ENCODE peak calls at places on chromosomes 11 and 22, in seven cellular contexts. X, W, D, J, G, T and Z are unnamed samples.

GRCh38 chr11:35714882-35715612 is 52.5 kb downstream of the TRIM44 start:
- DNase-seq in W (no peak), X (peak; percentile 78), T (no peak), D (no peak), J (no peak), G (no peak), Z (no peak)

GRCh38 chr22:48796295-48797015 is 1031.2 kb downstream of the BRD1 start:
- DNase-seq in D (no peak), W (no peak), G (no peak), J (no peak), T (no peak), X (no peak), Z (no peak)

GRCh38 chr22:44530106-44530505 is 32.1 kb upstream of the RTL6 start:
- DNase-seq in W (no peak), J (no peak), D (no peak), T (no peak), G (no peak), X (peak; percentile 67), Z (no peak)

GRCh38 chr11:16512163-16512562 is 155.8 kb upstream of the SOX6 start:
- DNase-seq in X (no peak), T (no peak), D (no peak), J (no peak), G (no peak), W (no peak), Z (no peak)

GRCh38 chr11:42819126-42819525 is 492.7 kb upstream of the API5 start:
- DNase-seq in G (no peak), X (no peak), T (no peak), D (no peak), W (no peak), J (no peak), Z (no peak)

GRCh38 chr11:1453611-1454386 is 32.8 kb downstream of the MOB2 start:
- DNase-seq in G (peak; percentile 81), J (no peak), D (peak; percentile 72), T (no peak), X (peak; percentile 29), W (no peak), Z (peak; percentile 81)

GRCh38 chr11:47603295-47603694 is 9.1 kb upstream of the C1QTNF4 start:
- DNase-seq in G (no peak), X (peak; percentile 55), W (no peak), J (no peak), D (no peak), T (no peak), Z (no peak)

GRCh38 chr22:45320326-45320976 is 10.7 kb downstream of the FAM118A start:
- DNase-seq in X (peak; percentile 58), T (no peak), W (no peak), G (no peak), D (no peak), J (no peak), Z (no peak)

GRCh38 chr11:75369846-75370245 is 18.4 kb upstream of the ARRB1 start:
- DNase-seq in W (no peak), T (no peak), D (no peak), G (no peak), J (peak; percentile 48), X (no peak), Z (no peak)

GRCh38 chr11:2709429-2709828 is 9.6 kb upstream of the KCNQ1OT1 start:
- DNase-seq in T (no peak), G (no peak), J (peak; percentile 28), D (no peak), X (peak; percentile 26), W (no peak), Z (peak; percentile 28)

GRCh38 chr11:14251754-14252153 is 107.2 kb downstream of the RRAS2 start:
- DNase-seq in G (no peak), D (no peak), T (no peak), X (no peak), W (no peak), J (no peak), Z (no peak)

GRCh38 chr11:131688056-131688693 is 317.8 kb downstream of the NTM start:
- DNase-seq in W (peak; percentile 59), G (peak; percentile 63), T (peak; percentile 96), D (peak; percentile 42), X (peak; percentile 81), J (peak; percentile 26), Z (peak; percentile 50)

GRCh38 chr11:12868315-12869073 is 140.6 kb upstream of the RASSF10 start:
- DNase-seq in X (peak; percentile 66), J (no peak), D (no peak), W (no peak), G (peak; percentile 37), T (no peak), Z (no peak)

GRCh38 chr11:12864316-12865156 is 144.6 kb upstream of the RASSF10 start:
- DNase-seq in D (no peak), X (peak; percentile 46), T (peak; percentile 47), G (peak; percentile 7), W (no peak), J (peak; percentile 66), Z (no peak)

GRCh38 chr11:12871251-12871650 is 137.9 kb upstream of the RASSF10 start:
- DNase-seq in W (no peak), T (no peak), X (no peak), G (no peak), J (no peak), D (no peak), Z (no peak)

GRCh38 chr11:12865871-12866595 is 143.1 kb upstream of the RASSF10 start:
- DNase-seq in G (no peak), J (no peak), D (no peak), W (no peak), T (no peak), X (no peak), Z (no peak)

GRCh38 chr11:12867531-12867930 is 141.6 kb upstream of the RASSF10 start:
- DNase-seq in G (no peak), D (no peak), W (no peak), T (no peak), J (no peak), X (no peak), Z (no peak)
- H3K4me1 ChIP-seq in G (no peaks in the 10 kb centered on the region), D (peaks cover 3% of the 10 kb centered on the region), W (peaks cover 61% of the 10 kb centered on the region), T (peaks cover 56% of the 10 kb centered on the region), J (peaks cover 9% of the 10 kb centered on the region), X (peaks cover 41% of the 10 kb centered on the region), Z (peaks cover 4% of the 10 kb centered on the region)

DNA sequence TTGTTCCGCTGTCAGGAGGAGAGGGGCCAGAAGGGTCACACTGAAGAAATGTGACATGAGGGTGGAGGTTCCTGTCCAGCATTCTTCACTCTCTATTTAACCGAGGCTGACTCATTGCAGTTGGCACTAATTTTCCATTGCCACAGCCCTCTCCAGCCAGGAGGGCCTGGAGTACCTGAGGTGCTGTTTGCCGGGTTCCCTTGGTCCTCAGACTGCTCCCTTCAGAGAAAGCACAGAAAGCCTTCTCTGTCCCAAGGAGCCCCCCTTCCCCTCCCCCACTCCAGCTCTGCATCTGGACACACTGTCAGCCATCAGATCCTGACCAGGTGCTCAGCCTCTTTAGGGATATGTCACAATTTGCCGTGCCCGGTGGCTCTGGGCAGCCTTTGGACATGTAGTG is 3.1 kb upstream of the C11orf91 start:
- DNase-seq in X (peak; percentile 71), D (no peak), J (peak; percentile 46), G (no peak), T (no peak), W (no peak), Z (no peak)
- H3K4me1 ChIP-seq in X (peaks cover 73% of the 10 kb centered on the region), D (peaks cover 24% of the 10 kb centered on the region), J (peaks cover 65% of the 10 kb centered on the region), G (peaks cover 6% of the 10 kb centered on the region), T (peaks cover 13% of the 10 kb centered on the region), W (peaks cover 82% of the 10 kb centered on the region), Z (peaks cover 58% of the 10 kb centered on the region)

GRCh38 chr22:46594947-46595298 is 25.3 kb upstream of the GRAMD4 start:
- DNase-seq in J (no peak), X (no peak), W (no peak), G (no peak), D (no peak), T (no peak), Z (no peak)
- H3K4me1 ChIP-seq in J (peaks cover 33% of the 10 kb centered on the region), X (peaks cover 12% of the 10 kb centered on the region), W (no peaks in the 10 kb centered on the region), G (peaks cover 23% of the 10 kb centered on the region), D (peaks cover 12% of the 10 kb centered on the region), T (peaks cover 35% of the 10 kb centered on the region), Z (peaks cover 84% of the 10 kb centered on the region)

DNA sequence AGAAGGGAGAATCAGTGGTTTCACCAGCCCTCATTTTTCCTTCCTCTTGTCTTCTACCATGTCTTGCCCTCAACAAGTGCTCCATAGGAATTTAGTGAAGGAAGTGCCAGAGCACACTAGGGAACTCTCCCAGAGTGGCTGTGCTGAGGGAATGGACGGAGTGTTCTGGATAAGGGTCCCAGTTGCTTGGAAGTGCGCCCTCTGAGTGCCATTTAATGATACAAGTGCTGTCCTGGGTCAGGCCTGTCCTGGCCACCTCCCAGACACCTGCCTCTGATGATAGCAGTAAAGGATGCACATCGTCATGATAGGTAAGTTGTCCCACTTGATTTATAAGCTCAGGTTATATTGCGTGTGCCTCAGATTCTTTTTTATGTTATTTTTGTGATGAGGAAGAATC is 5.1 kb downstream of the PANX1 start:
- DNase-seq in X (no peak), D (no peak), W (no peak), G (no peak), T (no peak), J (no peak), Z (no peak)
- H3K4me1 ChIP-seq in X (peaks cover 62% of the 10 kb centered on the region), D (no peaks in the 10 kb centered on the region), W (peaks cover 56% of the 10 kb centered on the region), G (peaks cover 13% of the 10 kb centered on the region), T (peaks cover 50% of the 10 kb centered on the region), J (peaks cover 39% of the 10 kb centered on the region), Z (peaks cover 27% of the 10 kb centered on the region)

GRCh38 chr11:65391007-65391406 is 4.6 kb downstream of the FRMD8 start:
- DNase-seq in W (peak; percentile 30), T (no peak), D (no peak), X (peak; percentile 67), J (no peak), G (no peak), Z (no peak)
- H3K4me1 ChIP-seq in W (peaks cover 44% of the 10 kb centered on the region), T (peaks cover 33% of the 10 kb centered on the region), D (peaks cover 15% of the 10 kb centered on the region), X (peaks cover 49% of the 10 kb centered on the region), J (peaks cover 57% of the 10 kb centered on the region), G (peaks cover 27% of the 10 kb centered on the region), Z (peaks cover 50% of the 10 kb centered on the region)